ENCODE peak calls at places on chromosomes 3 and 15, in six cellular contexts. One of them, this sample, is unnamed.

GRCh38 chr15:75616766-75617165 is 8.8 kb downstream of the SNUPN start:
- DNase-seq in ureter: no peak
- DNase-seq in activated CD8-positive, alpha-beta memory T cell treated with anti-CD3 and anti-CD28 coated beads for 1 hour: no peak
- DNase-seq in AG04449: no peak
- DNase-seq in CMK: no peak
- DNase-seq in head of caudate nucleus: no peak
- DNase-seq in this sample: no peak

GRCh38 chr3:171187706-171188290 is 161.3 kb upstream of the SLC2A2 start:
- DNase-seq in CMK: no peak
- DNase-seq in head of caudate nucleus: no peak
- DNase-seq in AG04449: no peak
- DNase-seq in activated CD8-positive, alpha-beta memory T cell treated with anti-CD3 and anti-CD28 coated beads for 1 hour: no peak
- DNase-seq in ureter: no peak
- DNase-seq in this sample: peak; percentile 40

GRCh38 chr15:74857082-74857655 is 14.2 kb upstream of the ULK3 start:
- DNase-seq in ureter: no peak
- DNase-seq in AG04449: no peak
- DNase-seq in head of caudate nucleus: no peak
- DNase-seq in activated CD8-positive, alpha-beta memory T cell treated with anti-CD3 and anti-CD28 coated beads for 1 hour: no peak
- DNase-seq in CMK: no peak
- DNase-seq in this sample: no peak

GRCh38 chr3:7787871-7788828 is 713.5 kb upstream of the LMCD1 start:
- DNase-seq in AG04449: no peak
- DNase-seq in head of caudate nucleus: no peak
- DNase-seq in activated CD8-positive, alpha-beta memory T cell treated with anti-CD3 and anti-CD28 coated beads for 1 hour: no peak
- DNase-seq in ureter: no peak
- DNase-seq in CMK: no peak
- DNase-seq in this sample: peak; percentile 18

GRCh38 chr3:101938262-101938847 is 89.0 kb downstream of the NFKBIZ start:
- DNase-seq in ureter: no peak
- DNase-seq in head of caudate nucleus: no peak
- DNase-seq in CMK: peak; percentile 9
- DNase-seq in activated CD8-positive, alpha-beta memory T cell treated with anti-CD3 and anti-CD28 coated beads for 1 hour: no peak
- DNase-seq in AG04449: no peak
- DNase-seq in this sample: no peak

GRCh38 chr15:75123395-75123794 is 78.3 kb upstream of the C15orf39 start:
- DNase-seq in activated CD8-positive, alpha-beta memory T cell treated with anti-CD3 and anti-CD28 coated beads for 1 hour: no peak
- DNase-seq in CMK: no peak
- DNase-seq in AG04449: no peak
- DNase-seq in ureter: no peak
- DNase-seq in head of caudate nucleus: no peak
- DNase-seq in this sample: no peak

GRCh38 chr3:42194943-42195510 is 71.0 kb downstream of the CCK start:
- DNase-seq in ureter: no peak
- DNase-seq in CMK: no peak
- DNase-seq in head of caudate nucleus: no peak
- DNase-seq in AG04449: no peak
- DNase-seq in activated CD8-positive, alpha-beta memory T cell treated with anti-CD3 and anti-CD28 coated beads for 1 hour: no peak
- DNase-seq in this sample: no peak

GRCh38 chr3:166425900-166426611 is 588.8 kb upstream of the BCHE start:
- DNase-seq in CMK: no peak
- DNase-seq in activated CD8-positive, alpha-beta memory T cell treated with anti-CD3 and anti-CD28 coated beads for 1 hour: no peak
- DNase-seq in AG04449: no peak
- DNase-seq in head of caudate nucleus: no peak
- DNase-seq in ureter: no peak
- DNase-seq in this sample: no peak

GRCh38 chr3:151768393-151768930 is 34.7 kb downstream of the AADACL2 start:
- DNase-seq in ureter: no peak
- DNase-seq in CMK: no peak
- DNase-seq in head of caudate nucleus: no peak
- DNase-seq in AG04449: no peak
- DNase-seq in activated CD8-positive, alpha-beta memory T cell treated with anti-CD3 and anti-CD28 coated beads for 1 hour: no peak
- DNase-seq in this sample: no peak

This sample was measured in ACHN.